ENCODE peak calls at places on chromosomes 4 and X, in four cellular contexts. I is endothelial cell, O is spleen, U is cardiac muscle cell. E is an unnamed sample.

GRCh38 chr4:164442167-164442566 is 311.8 kb upstream of the SMIM31 start:
- DNase-seq in I (no peak), O (no peak), U (no peak), E (no peak)

GRCh38 chrX:136597356-136597755 is 50.6 kb upstream of the CD40LG start:
- DNase-seq in I (no peak), O (no peak), U (no peak), E (no peak)

GRCh38 chrX:136065044-136065671 is 79.9 kb downstream of the SLC9A6 start:
- DNase-seq in I (no peak), O (no peak), U (peak), E (no peak)

GRCh38 chr4:144754562-144755410 is 108.8 kb downstream of the HHIP start:
- DNase-seq in I (peak), O (no peak), U (peak), E (no peak)

GRCh38 chr4:124431663-124432192 is 280.8 kb downstream of the ANKRD50 start:
- DNase-seq in I (no peak), O (no peak), U (no peak), E (no peak)

GRCh38 chr4:183300660-183301059 is 19.4 kb downstream of the CLDN22 start:
- DNase-seq in I (no peak), O (no peak), U (no peak), E (no peak)

GRCh38 chrX:101176439-101176838 is 43.1 kb upstream of the DRP2 start:
- DNase-seq in I (no peak), O (no peak), U (no peak), E (no peak)

GRCh38 chr4:3291411-3291968 is 1.3 kb upstream of the RGS12 start:
- DNase-seq in I (no peak), O (no peak), U (no peak), E (no peak)

GRCh38 chr4:28686618-28687017 is 1826.0 kb downstream of the STIM2 start:
- DNase-seq in I (peak), O (peak), U (peak), E (no peak)

GRCh38 chr4:107989162-107989536 is 540 bp upstream of the HADH start:
- DNase-seq in I (no peak), O (no peak), U (no peak), E (no peak)

GRCh38 chr4:146029147-146029546 is 90.5 kb upstream of the ZNF827 start:
- DNase-seq in I (no peak), O (no peak), U (no peak), E (no peak)

GRCh38 chr4:26298198-26298950 is 22.4 kb upstream of the RBPJ start:
- DNase-seq in I (no peak), O (no peak), U (peak), E (no peak)

GRCh38 chr4:1961038-1961437 is 47.7 kb downstream of the NELFA start:
- DNase-seq in I (no peak), O (no peak), U (no peak), E (no peak)

GRCh38 chr4:1960170-1960825 is 48.5 kb downstream of the NELFA start:
- DNase-seq in I (no peak), O (no peak), U (peak), E (no peak)

GRCh38 chr4:1958276-1959103 is 50.3 kb downstream of the NELFA start:
- DNase-seq in I (no peak), O (no peak), U (no peak), E (no peak)

GRCh38 chr4:1956631-1957030 is 52.1 kb downstream of the NELFA start:
- DNase-seq in I (no peak), O (peak), U (no peak), E (no peak)

GRCh38 chr4:1959104-1959384 is 49.7 kb downstream of the NELFA start:
- DNase-seq in I (no peak), O (no peak), U (no peak), E (no peak)
- TF ChIP-seq CTCF in I (no peak), O (no peak), U (no peak), E (no peak)

DNA sequence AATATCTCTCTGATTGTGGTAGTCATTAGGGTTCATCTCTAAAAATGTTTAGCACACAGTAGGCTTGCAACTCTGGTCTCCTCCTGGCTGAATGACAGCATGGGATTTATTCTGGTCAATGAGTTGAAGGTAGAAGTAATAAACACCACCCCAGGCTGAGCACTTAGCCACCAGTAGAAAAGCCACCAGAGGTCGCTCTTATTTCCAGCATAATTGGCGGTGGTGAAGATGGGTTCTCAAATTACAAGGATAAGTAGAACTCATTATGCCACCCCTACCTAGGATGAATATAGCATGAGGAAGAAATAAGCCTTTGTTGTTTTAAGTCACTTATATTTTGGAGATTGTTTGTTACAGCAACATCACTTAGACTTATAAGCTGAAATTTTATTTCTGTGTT is 302.7 kb downstream of the GPM6A start:
- DNase-seq in I (peak), O (no peak), U (no peak), E (no peak)
- TF ChIP-seq CTCF in I (no peak), O (no peak), U (no peak), E (no peak)

GRCh38 chrX:400258-400657 is 13.6 kb upstream of the PPP2R3B start:
- DNase-seq in I (no peak), O (no peak), U (no peak), E (no peak)
- TF ChIP-seq CTCF in I (no peak), O (no peak), U (no peak), E (no peak)

DNA sequence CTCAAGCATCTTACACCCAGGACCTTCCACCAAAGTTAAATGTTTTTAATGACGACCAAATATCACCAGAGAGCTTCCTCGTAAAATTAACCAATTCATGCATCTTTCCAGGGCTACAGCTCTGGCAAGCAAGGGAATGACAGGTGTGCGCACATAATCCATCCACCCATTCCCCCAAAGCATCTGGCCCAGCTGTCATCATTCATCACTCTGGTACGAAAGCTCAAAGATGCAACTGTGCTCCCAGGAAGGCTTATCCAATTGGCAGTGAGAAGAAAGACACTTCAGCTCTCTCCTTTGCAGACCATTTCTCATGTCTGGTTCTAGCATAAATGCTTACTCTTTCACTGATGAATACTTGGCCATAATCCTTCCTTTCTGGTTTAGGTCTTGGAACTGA is 139.2 kb downstream of the NSUN7 start:
- DNase-seq in I (no peak), O (no peak), U (no peak), E (no peak)
- TF ChIP-seq CTCF in I (no peak), O (no peak), U (no peak), E (no peak)